ENCODE peak calls at places on chromosomes 13 and 19, in five cellular contexts. One of them, this sample, is unnamed.

GRCh38 chr13:49561064-49561410 is 24.3 kb downstream of the RCBTB1 start:
- DNase-seq in heart left ventricle: peak
- DNase-seq in psoas muscle: no peak
- DNase-seq in astrocyte: peak
- DNase-seq in gastrocnemius medialis: no peak
- DNase-seq in this sample: no peak

GRCh38 chr13:95201814-95202521 is 99.3 kb downstream of the ABCC4 start:
- DNase-seq in heart left ventricle: no peak
- DNase-seq in psoas muscle: no peak
- DNase-seq in astrocyte: peak
- DNase-seq in gastrocnemius medialis: no peak
- DNase-seq in this sample: no peak

GRCh38 chr19:42158926-42159325 is 26.7 kb upstream of the POU2F2 start:
- DNase-seq in heart left ventricle: no peak
- DNase-seq in psoas muscle: no peak
- DNase-seq in astrocyte: no peak
- DNase-seq in gastrocnemius medialis: no peak
- DNase-seq in this sample: no peak

GRCh38 chr19:2507109-2507508 is 31.2 kb downstream of the GADD45B start:
- DNase-seq in heart left ventricle: no peak
- DNase-seq in psoas muscle: no peak
- DNase-seq in astrocyte: peak
- DNase-seq in gastrocnemius medialis: no peak
- DNase-seq in this sample: no peak

GRCh38 chr13:24618219-24618955 is 61.8 kb upstream of the ATP12A start:
- DNase-seq in heart left ventricle: no peak
- DNase-seq in psoas muscle: no peak
- DNase-seq in astrocyte: no peak
- DNase-seq in gastrocnemius medialis: no peak
- DNase-seq in this sample: no peak

GRCh38 chr13:58712191-58712590 is 1080.6 kb downstream of the PCDH17 start:
- DNase-seq in heart left ventricle: no peak
- DNase-seq in psoas muscle: no peak
- DNase-seq in astrocyte: peak
- DNase-seq in gastrocnemius medialis: no peak
- DNase-seq in this sample: no peak

GRCh38 chr19:31114585-31114984 is 234.7 kb downstream of the TSHZ3 start:
- DNase-seq in heart left ventricle: no peak
- DNase-seq in psoas muscle: no peak
- DNase-seq in astrocyte: peak
- DNase-seq in gastrocnemius medialis: no peak
- DNase-seq in this sample: no peak

GRCh38 chr13:48496271-48496670 is 36.6 kb downstream of the RCBTB2 start:
- DNase-seq in heart left ventricle: no peak
- DNase-seq in psoas muscle: no peak
- DNase-seq in astrocyte: no peak
- DNase-seq in gastrocnemius medialis: no peak
- DNase-seq in this sample: no peak

GRCh38 chr19:47676811-47677210 is 36.4 kb upstream of the EHD2 start:
- DNase-seq in heart left ventricle: no peak
- DNase-seq in psoas muscle: no peak
- DNase-seq in astrocyte: no peak
- DNase-seq in gastrocnemius medialis: no peak
- DNase-seq in this sample: no peak

GRCh38 chr19:13817615-13818371 is 22.6 kb downstream of the ZSWIM4 start:
- DNase-seq in heart left ventricle: no peak
- DNase-seq in psoas muscle: no peak
- DNase-seq in astrocyte: no peak
- DNase-seq in gastrocnemius medialis: no peak
- DNase-seq in this sample: no peak

GRCh38 chr19:21668072-21668471 is 99.3 kb downstream of the ZNF100 start:
- DNase-seq in heart left ventricle: no peak
- DNase-seq in psoas muscle: no peak
- DNase-seq in astrocyte: no peak
- DNase-seq in gastrocnemius medialis: no peak
- DNase-seq in this sample: no peak

GRCh38 chr13:26624572-26624971 is 67.1 kb downstream of the WASF3 start:
- DNase-seq in heart left ventricle: no peak
- DNase-seq in psoas muscle: no peak
- DNase-seq in astrocyte: no peak
- DNase-seq in gastrocnemius medialis: no peak
- DNase-seq in this sample: no peak

GRCh38 chr19:39133431-39134270 is 8.1 kb downstream of the PAK4 start:
- DNase-seq in heart left ventricle: no peak
- DNase-seq in psoas muscle: no peak
- DNase-seq in astrocyte: no peak
- DNase-seq in gastrocnemius medialis: no peak
- DNase-seq in this sample: no peak

GRCh38 chr19:48501446-48501960 is 10.1 kb downstream of the LMTK3 start:
- DNase-seq in heart left ventricle: no peak
- DNase-seq in psoas muscle: no peak
- DNase-seq in astrocyte: no peak
- DNase-seq in gastrocnemius medialis: no peak
- DNase-seq in this sample: peak

GRCh38 chr13:110915874-110916670 is 1.2 kb upstream of the ANKRD10 start:
- DNase-seq in heart left ventricle: no peak
- DNase-seq in psoas muscle: no peak
- DNase-seq in astrocyte: peak
- DNase-seq in gastrocnemius medialis: no peak
- DNase-seq in this sample: no peak

GRCh38 chr13:106919093-106919492 is 351.2 kb upstream of the ARGLU1 start:
- DNase-seq in heart left ventricle: no peak
- DNase-seq in psoas muscle: no peak
- DNase-seq in astrocyte: no peak
- DNase-seq in gastrocnemius medialis: no peak
- DNase-seq in this sample: no peak

GRCh38 chr13:73816702-73817101 is 317.5 kb downstream of the KLF12 start:
- DNase-seq in heart left ventricle: no peak
- DNase-seq in psoas muscle: no peak
- DNase-seq in astrocyte: no peak
- DNase-seq in gastrocnemius medialis: no peak
- DNase-seq in this sample: no peak

GRCh38 chr19:58379276-58379675 is 1.6 kb downstream of the ZNF837 start:
- DNase-seq in heart left ventricle: no peak
- DNase-seq in psoas muscle: no peak
- DNase-seq in astrocyte: no peak
- DNase-seq in gastrocnemius medialis: no peak
- DNase-seq in this sample: no peak

GRCh38 chr13:107387525-107387924 is 819.6 kb upstream of the ARGLU1 start:
- DNase-seq in heart left ventricle: no peak
- DNase-seq in psoas muscle: no peak
- DNase-seq in astrocyte: no peak
- DNase-seq in gastrocnemius medialis: no peak
- DNase-seq in this sample: no peak

GRCh38 chr19:40162104-40162503 is 29.1 kb upstream of the MAP3K10 start:
- DNase-seq in heart left ventricle: no peak
- DNase-seq in psoas muscle: no peak
- DNase-seq in astrocyte: no peak
- DNase-seq in gastrocnemius medialis: no peak
- DNase-seq in this sample: no peak

GRCh38 chr19:22882797-22883196 is 50.7 kb downstream of the ZNF723 start:
- DNase-seq in heart left ventricle: no peak
- DNase-seq in psoas muscle: no peak
- DNase-seq in astrocyte: peak
- DNase-seq in gastrocnemius medialis: no peak
- DNase-seq in this sample: no peak

GRCh38 chr13:110457361-110457760 is 104.2 kb downstream of the RAB20 start:
- DNase-seq in heart left ventricle: no peak
- DNase-seq in psoas muscle: no peak
- DNase-seq in astrocyte: no peak
- DNase-seq in gastrocnemius medialis: no peak
- DNase-seq in this sample: no peak

GRCh38 chr19:4913996-4914735 is 4.9 kb downstream of the UHRF1 start:
- DNase-seq in heart left ventricle: no peak
- DNase-seq in psoas muscle: no peak
- DNase-seq in astrocyte: peak
- DNase-seq in gastrocnemius medialis: no peak
- DNase-seq in this sample: no peak

GRCh38 chr19:56837892-56838679 is 2.4 kb downstream of the PEG3 start:
- DNase-seq in heart left ventricle: peak
- DNase-seq in psoas muscle: peak
- DNase-seq in astrocyte: no peak
- DNase-seq in gastrocnemius medialis: peak
- DNase-seq in this sample: peak

GRCh38 chr13:92303428-92303827 is 905.0 kb downstream of the GPC5 start:
- DNase-seq in heart left ventricle: no peak
- DNase-seq in psoas muscle: no peak
- DNase-seq in astrocyte: peak
- DNase-seq in gastrocnemius medialis: no peak
- DNase-seq in this sample: no peak

GRCh38 chr19:12993562-12993961 is 1.7 kb upstream of the NFIX start:
- DNase-seq in heart left ventricle: no peak
- DNase-seq in psoas muscle: no peak
- DNase-seq in astrocyte: no peak
- DNase-seq in gastrocnemius medialis: no peak
- DNase-seq in this sample: no peak

GRCh38 chr13:24670927-24671326 is 9.3 kb upstream of the ATP12A start:
- DNase-seq in heart left ventricle: no peak
- DNase-seq in psoas muscle: no peak
- DNase-seq in astrocyte: no peak
- DNase-seq in gastrocnemius medialis: no peak
- DNase-seq in this sample: no peak

GRCh38 chr19:33214621-33215020 is 11.0 kb downstream of the SLC7A10 start:
- DNase-seq in heart left ventricle: no peak
- DNase-seq in psoas muscle: no peak
- DNase-seq in astrocyte: no peak
- DNase-seq in gastrocnemius medialis: no peak
- DNase-seq in this sample: no peak

GRCh38 chr13:86476656-86477055 is 677.4 kb upstream of the SLITRK6 start:
- DNase-seq in heart left ventricle: no peak
- DNase-seq in psoas muscle: no peak
- DNase-seq in astrocyte: no peak
- DNase-seq in gastrocnemius medialis: no peak
- DNase-seq in this sample: no peak

GRCh38 chr13:74230984-74231443 is 96.8 kb upstream of the KLF12 start:
- DNase-seq in heart left ventricle: no peak
- DNase-seq in psoas muscle: no peak
- DNase-seq in astrocyte: no peak
- DNase-seq in gastrocnemius medialis: no peak
- DNase-seq in this sample: no peak

GRCh38 chr13:80630685-80631121 is 289.8 kb upstream of the SPRY2 start:
- DNase-seq in heart left ventricle: no peak
- DNase-seq in psoas muscle: no peak
- DNase-seq in astrocyte: peak
- DNase-seq in gastrocnemius medialis: peak
- DNase-seq in this sample: no peak
- H3K27ac ChIP-seq in heart left ventricle: peak
- H3K27ac ChIP-seq in psoas muscle: no peak
- H3K27ac ChIP-seq in astrocyte: no peak
- H3K27ac ChIP-seq in gastrocnemius medialis: peak
- H3K27ac ChIP-seq in this sample: no peak

DNA sequence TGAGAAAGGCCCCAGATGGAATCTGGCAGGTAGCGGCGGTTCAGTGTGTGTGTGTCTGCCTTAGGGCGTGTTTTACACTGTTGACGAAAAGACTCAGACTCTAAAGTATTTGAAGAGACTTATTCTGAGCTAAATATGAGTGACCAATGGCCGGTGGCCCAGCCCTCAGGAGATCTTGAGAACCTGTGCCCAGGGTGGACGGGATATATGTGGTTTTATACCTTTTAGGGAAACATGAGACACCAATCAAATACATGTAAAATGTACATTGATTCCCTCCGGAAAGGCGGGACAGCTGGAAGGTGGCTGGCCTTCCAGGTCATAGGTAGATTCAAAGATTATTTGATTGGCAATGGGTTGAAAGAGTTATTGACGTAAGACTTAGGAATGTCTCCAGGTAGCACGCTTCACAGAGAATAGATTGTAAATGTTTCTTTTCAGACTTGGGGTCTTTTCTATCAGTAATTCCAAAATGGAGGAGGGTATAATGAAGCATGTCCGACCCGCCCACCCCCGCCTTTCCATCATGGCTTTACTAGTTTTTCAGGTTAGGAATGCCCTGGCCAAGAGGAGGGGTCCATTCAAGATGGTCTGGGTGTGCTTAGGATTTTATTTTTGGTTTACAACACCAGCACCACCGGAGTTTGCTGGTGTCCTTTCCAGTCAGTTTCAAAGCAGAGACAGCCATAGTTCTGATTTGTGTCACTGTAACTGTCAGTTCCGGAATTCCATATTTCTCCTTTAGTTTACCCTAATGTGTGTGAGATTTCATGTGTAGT is 1.0 kb upstream of the ZNF529 start:
- DNase-seq in heart left ventricle: no peak
- DNase-seq in psoas muscle: no peak
- DNase-seq in astrocyte: peak
- DNase-seq in gastrocnemius medialis: no peak
- DNase-seq in this sample: no peak
- H3K27ac ChIP-seq in heart left ventricle: peak
- H3K27ac ChIP-seq in psoas muscle: peak
- H3K27ac ChIP-seq in astrocyte: peak
- H3K27ac ChIP-seq in gastrocnemius medialis: peak
- H3K27ac ChIP-seq in this sample: peak

DNA sequence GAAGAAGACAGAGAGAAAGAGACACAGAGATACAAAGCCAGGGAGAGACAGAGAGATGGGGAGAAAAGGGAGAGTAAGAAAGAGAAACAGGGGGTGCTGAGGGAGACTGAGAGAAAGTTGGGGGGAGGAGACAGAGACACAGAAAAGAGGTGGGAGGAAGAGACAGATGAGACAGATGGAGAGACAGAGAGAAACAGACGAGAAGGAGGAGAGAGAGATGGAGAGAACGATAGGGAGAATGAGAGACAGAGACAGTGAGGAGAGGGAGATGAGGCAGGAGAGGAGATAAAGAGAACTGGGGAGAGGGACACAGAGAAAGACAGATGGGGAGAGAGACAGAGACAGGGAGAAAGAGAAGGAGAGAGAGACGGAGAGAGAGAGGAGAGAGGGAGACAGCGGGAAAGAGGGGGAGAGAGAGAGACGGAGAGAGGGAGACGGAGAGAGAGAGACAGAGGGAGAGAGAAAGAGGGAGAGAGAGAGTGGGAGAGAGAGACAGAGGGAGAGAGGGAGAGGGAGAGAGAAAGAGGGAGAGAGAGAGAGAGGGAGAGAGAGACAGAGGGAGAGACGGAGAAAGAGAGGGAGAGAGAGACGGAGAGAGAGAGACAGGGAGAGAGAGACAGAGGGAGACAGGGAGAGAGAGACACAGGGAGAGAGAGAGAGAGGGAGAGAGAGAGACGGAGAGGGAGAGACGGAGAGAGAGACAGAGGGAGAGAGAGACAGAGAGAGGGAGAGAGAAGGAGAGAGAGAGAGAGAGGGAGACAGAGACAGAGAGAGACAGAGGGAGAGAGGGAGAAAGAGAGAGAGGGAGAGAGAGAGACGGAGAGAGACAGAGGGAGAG is 12.6 kb downstream of the JOSD2 start:
- DNase-seq in heart left ventricle: no peak
- DNase-seq in psoas muscle: no peak
- DNase-seq in astrocyte: no peak
- DNase-seq in gastrocnemius medialis: no peak
- DNase-seq in this sample: no peak
- H3K27ac ChIP-seq in heart left ventricle: peak
- H3K27ac ChIP-seq in psoas muscle: peak
- H3K27ac ChIP-seq in astrocyte: no peak
- H3K27ac ChIP-seq in gastrocnemius medialis: peak
- H3K27ac ChIP-seq in this sample: no peak

DNA sequence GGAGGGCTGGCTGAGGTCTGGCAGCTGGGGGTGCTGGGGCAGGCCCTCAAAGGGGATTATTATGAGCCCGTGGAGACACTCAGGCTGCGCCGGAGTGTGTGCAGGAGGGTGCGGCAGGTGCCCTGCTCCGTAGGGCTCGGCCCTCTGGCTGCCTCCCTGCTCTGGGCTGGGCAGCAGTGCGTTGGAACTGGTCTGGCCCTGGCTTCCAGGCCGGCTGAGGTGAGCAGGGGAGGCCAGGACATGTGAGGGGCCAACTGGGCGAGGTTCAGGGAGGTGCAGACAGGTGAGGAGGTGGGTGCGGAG is 31.2 kb downstream of the PIP5K1C start:
- DNase-seq in heart left ventricle: no peak
- DNase-seq in psoas muscle: no peak
- DNase-seq in astrocyte: no peak
- DNase-seq in gastrocnemius medialis: no peak
- DNase-seq in this sample: no peak
- H3K27ac ChIP-seq in heart left ventricle: peak
- H3K27ac ChIP-seq in psoas muscle: peak
- H3K27ac ChIP-seq in astrocyte: no peak
- H3K27ac ChIP-seq in gastrocnemius medialis: peak
- H3K27ac ChIP-seq in this sample: peak

This sample was measured in ascending aorta.